ENCODE peak calls at places on chromosomes 11 and 22, in nine cellular contexts. M is Panc1, R is H1, O is sigmoid colon, B is spleen, D is suprapubic skin, N is SK-N-MC, K is stomach, E is GM12891. L is an unnamed sample.
A peak's percentile ranks its signal among the peaks of the same experiment; 100 is the strongest.

GRCh38 chr11:59865031-59865430 is 1.3 kb downstream of the TCN1 start:
- DNase-seq in M (no peak), R (no peak), O (no peak), B (no peak), D (no peak), N (no peak), K (no peak), E (no peak), L (no peak)

GRCh38 chr22:17159504-17159951 is 451 bp upstream of the HDHD5 start:
- DNase-seq in M (no peak), R (no peak), O (peak; percentile 82), B (no peak), D (peak; percentile 82), N (no peak), K (peak; percentile 62), E (peak; percentile 39), L (no peak)

GRCh38 chr11:15761235-15761634 is 595.1 kb downstream of the SOX6 start:
- DNase-seq in M (no peak), R (no peak), O (no peak), B (no peak), D (no peak), N (no peak), K (no peak), E (no peak), L (no peak)

GRCh38 chr11:111378185-111378772 is 796 bp downstream of the POU2AF1 start:
- DNase-seq in M (no peak), R (no peak), O (no peak), B (no peak), D (no peak), N (no peak), K (no peak), E (no peak), L (no peak)

GRCh38 chr22:38271927-38272372 is 860 bp downstream of the TMEM184B start:
- DNase-seq in M (no peak), R (peak; percentile 29), O (no peak), B (no peak), D (no peak), N (no peak), K (peak; percentile 71), E (no peak), L (no peak)

GRCh38 chr22:42428760-42429159 is 3.4 kb downstream of the NFAM1 start:
- DNase-seq in M (no peak), R (no peak), O (no peak), B (no peak), D (no peak), N (no peak), K (no peak), E (no peak), L (no peak)

GRCh38 chr11:45560153-45560934 is 105.1 kb downstream of the CHST1 start:
- DNase-seq in M (no peak), R (no peak), O (no peak), B (no peak), D (no peak), N (no peak), K (no peak), E (no peak), L (no peak)

GRCh38 chr11:13440100-13440855 is 22.7 kb downstream of the BTBD10 start:
- DNase-seq in M (no peak), R (no peak), O (no peak), B (no peak), D (no peak), N (no peak), K (no peak), E (no peak), L (no peak)

GRCh38 chr11:13105237-13105844 is 96.2 kb downstream of the RASSF10 start:
- DNase-seq in M (no peak), R (no peak), O (no peak), B (no peak), D (no peak), N (no peak), K (peak; percentile 75), E (no peak), L (peak; percentile 47)

GRCh38 chr22:27201741-27202140 is 544.4 kb downstream of the MIAT start:
- DNase-seq in M (no peak), R (no peak), O (no peak), B (no peak), D (no peak), N (no peak), K (no peak), E (no peak), L (no peak)

GRCh38 chr11:103736323-103736722 is 300.1 kb upstream of the DDI1 start:
- DNase-seq in M (no peak), R (no peak), O (no peak), B (no peak), D (no peak), N (no peak), K (no peak), E (no peak), L (no peak)

GRCh38 chr22:41001722-41002122 is 50.5 kb downstream of the RBX1 start:
- DNase-seq in M (no peak), R (no peak), O (no peak), B (no peak), D (no peak), N (no peak), K (no peak), E (no peak), L (no peak)
- TF ChIP-seq POLR2AphosphoS5 in M (no peak), R (no peak), O (no peak), B (no peak), D (no peak), N (no peak), K (no peak), E (no peak), L (no peak)

GRCh38 chr11:577611-577894 is 1.3 kb downstream of the PHRF1 start:
- DNase-seq in M (no peak), R (no peak), O (no peak), B (no peak), D (no peak), N (no peak), K (no peak), E (no peak), L (no peak)

GRCh38 chr11:575996-576756 is at the start of gene PHRF1:
- DNase-seq in M (peak; percentile 87), R (peak; percentile 75), O (peak; percentile 99), B (peak; percentile 99), D (peak; percentile 98), N (peak; percentile 83), K (peak; percentile 97), E (peak; percentile 99), L (peak; percentile 93)

GRCh38 chr11:576791-577610 is 731 bp downstream of the PHRF1 start:
- DNase-seq in M (no peak), R (no peak), O (no peak), B (peak; percentile 90), D (no peak), N (no peak), K (no peak), E (no peak), L (no peak)

GRCh38 chr11:574632-575323 is 1.5 kb upstream of the PHRF1 start:
- DNase-seq in M (no peak), R (no peak), O (no peak), B (peak; percentile 84), D (no peak), N (no peak), K (no peak), E (no peak), L (no peak)

GRCh38 chr11:575324-575995 is 810 bp upstream of the PHRF1 start:
- DNase-seq in M (no peak), R (no peak), O (no peak), B (peak; percentile 95), D (peak; percentile 86), N (no peak), K (no peak), E (no peak), L (peak; percentile 41)
- TF ChIP-seq POLR2AphosphoS5 in M (no peak), R (no peak), O (peak; percentile 61), B (peak; percentile 4), D (peak; percentile 34), N (peak; percentile 77), K (peak; percentile 22), E (no peak), L (no peak)

DNA sequence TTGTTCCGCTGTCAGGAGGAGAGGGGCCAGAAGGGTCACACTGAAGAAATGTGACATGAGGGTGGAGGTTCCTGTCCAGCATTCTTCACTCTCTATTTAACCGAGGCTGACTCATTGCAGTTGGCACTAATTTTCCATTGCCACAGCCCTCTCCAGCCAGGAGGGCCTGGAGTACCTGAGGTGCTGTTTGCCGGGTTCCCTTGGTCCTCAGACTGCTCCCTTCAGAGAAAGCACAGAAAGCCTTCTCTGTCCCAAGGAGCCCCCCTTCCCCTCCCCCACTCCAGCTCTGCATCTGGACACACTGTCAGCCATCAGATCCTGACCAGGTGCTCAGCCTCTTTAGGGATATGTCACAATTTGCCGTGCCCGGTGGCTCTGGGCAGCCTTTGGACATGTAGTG is 3.1 kb upstream of the C11orf91 start:
- DNase-seq in M (peak; percentile 68), R (no peak), O (no peak), B (no peak), D (no peak), N (no peak), K (peak; percentile 49), E (no peak), L (no peak)
- TF ChIP-seq POLR2AphosphoS5 in M (peak; percentile 13), R (no peak), O (no peak), B (no peak), D (no peak), N (no peak), K (peak; percentile 44), E (no peak), L (no peak)

GRCh38 chr11:94077568-94078293 is 50.9 kb upstream of the PANX1 start:
- DNase-seq in M (no peak), R (no peak), O (no peak), B (no peak), D (no peak), N (no peak), K (no peak), E (no peak), L (no peak)
- TF ChIP-seq POLR2AphosphoS5 in M (no peak), R (no peak), O (no peak), B (no peak), D (no peak), N (no peak), K (no peak), E (no peak), L (no peak)

DNA sequence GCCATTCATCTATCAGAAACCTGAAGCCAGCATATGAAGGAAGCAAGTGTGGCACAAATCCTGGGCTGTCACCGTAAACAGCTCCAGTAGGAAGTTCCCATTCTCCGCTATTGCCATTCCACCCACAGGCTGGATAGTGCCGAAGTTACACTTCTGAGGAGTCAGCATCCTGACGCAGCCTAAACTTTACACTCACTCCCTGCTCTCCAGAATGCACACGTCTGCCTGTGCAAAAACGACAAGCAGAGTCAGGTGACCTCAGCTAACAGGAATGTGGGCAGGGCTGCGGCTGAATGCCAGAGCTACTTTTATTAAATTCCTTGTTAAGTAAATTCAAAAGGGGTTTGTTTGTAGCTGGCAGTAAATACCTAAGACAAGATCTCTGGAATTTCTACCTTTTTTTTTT is 33.7 kb downstream of the NFRKB start:
- DNase-seq in M (peak; percentile 83), R (peak; percentile 51), O (no peak), B (no peak), D (no peak), N (peak; percentile 59), K (peak; percentile 89), E (no peak), L (no peak)
- TF ChIP-seq POLR2AphosphoS5 in M (peak; percentile 47), R (no peak), O (no peak), B (no peak), D (no peak), N (no peak), K (no peak), E (no peak), L (no peak)